ENCODE peak calls at places on chromosomes 2 and 18, in four cellular contexts. One of them, this sample, is unnamed.

GRCh38 chr2:199757466-199757865 is 93.5 kb downstream of the FTCDNL1 start:
- DNase-seq in GM12878: no peak
- DNase-seq in K562: no peak
- DNase-seq in endothelial cell of umbilical vein: no peak
- DNase-seq in this sample: no peak

GRCh38 chr2:86311879-86312278 is 25.5 kb downstream of the REEP1 start:
- DNase-seq in K562: no peak
- DNase-seq in GM12878: no peak
- DNase-seq in endothelial cell of umbilical vein: no peak
- DNase-seq in this sample: no peak

GRCh38 chr2:57880967-57881366 is 165.6 kb upstream of the VRK2 start:
- DNase-seq in GM12878: no peak
- DNase-seq in K562: no peak
- DNase-seq in endothelial cell of umbilical vein: no peak
- DNase-seq in this sample: no peak

GRCh38 chr2:195620499-195620898 is 36.5 kb upstream of the SLC39A10 start:
- DNase-seq in endothelial cell of umbilical vein: peak
- DNase-seq in K562: no peak
- DNase-seq in GM12878: no peak
- DNase-seq in this sample: no peak

GRCh38 chr18:79169958-79170555 is 100.9 kb downstream of the ATP9B start:
- DNase-seq in endothelial cell of umbilical vein: peak
- DNase-seq in K562: no peak
- DNase-seq in GM12878: no peak
- DNase-seq in this sample: peak

GRCh38 chr2:44470151-44470550 is 108.4 kb downstream of the CAMKMT start:
- DNase-seq in GM12878: no peak
- DNase-seq in K562: no peak
- DNase-seq in endothelial cell of umbilical vein: no peak
- DNase-seq in this sample: no peak

GRCh38 chr2:216172493-216172892 is 63.3 kb downstream of the XRCC5 start:
- DNase-seq in K562: no peak
- DNase-seq in endothelial cell of umbilical vein: no peak
- DNase-seq in GM12878: no peak
- DNase-seq in this sample: no peak

GRCh38 chr2:105771841-105772240 is 27.1 kb downstream of the NCK2 start:
- DNase-seq in GM12878: no peak
- DNase-seq in K562: no peak
- DNase-seq in endothelial cell of umbilical vein: peak
- DNase-seq in this sample: no peak

GRCh38 chr2:71743995-71744675 is 290.8 kb downstream of the DYSF start:
- DNase-seq in GM12878: no peak
- DNase-seq in endothelial cell of umbilical vein: peak
- DNase-seq in K562: no peak
- DNase-seq in this sample: no peak

GRCh38 chr18:51278045-51278649 is 80.7 kb upstream of the MEX3C start:
- DNase-seq in K562: peak
- DNase-seq in GM12878: no peak
- DNase-seq in endothelial cell of umbilical vein: no peak
- DNase-seq in this sample: peak

GRCh38 chr2:191601060-191601459 is 76.9 kb upstream of the NABP1 start:
- DNase-seq in K562: no peak
- DNase-seq in GM12878: no peak
- DNase-seq in endothelial cell of umbilical vein: no peak
- DNase-seq in this sample: peak

GRCh38 chr2:240999001-240999791 is 778 bp downstream of the SNED1 start:
- DNase-seq in endothelial cell of umbilical vein: no peak
- DNase-seq in K562: no peak
- DNase-seq in GM12878: no peak
- DNase-seq in this sample: no peak

GRCh38 chr2:183070942-183071844 is 7.4 kb upstream of the DUSP19 start:
- DNase-seq in endothelial cell of umbilical vein: peak
- DNase-seq in GM12878: no peak
- DNase-seq in K562: peak
- DNase-seq in this sample: peak

GRCh38 chr2:240387669-240388358 is 47.6 kb upstream of the GPC1 start:
- DNase-seq in GM12878: no peak
- DNase-seq in endothelial cell of umbilical vein: peak
- DNase-seq in K562: peak
- DNase-seq in this sample: peak

GRCh38 chr2:159071190-159071915 is 102.9 kb downstream of the TANC1 start:
- DNase-seq in endothelial cell of umbilical vein: no peak
- DNase-seq in K562: no peak
- DNase-seq in GM12878: no peak
- DNase-seq in this sample: no peak

GRCh38 chr2:233121856-233122255 is 61.7 kb downstream of the INPP5D start:
- DNase-seq in endothelial cell of umbilical vein: no peak
- DNase-seq in K562: no peak
- DNase-seq in GM12878: no peak
- DNase-seq in this sample: no peak

GRCh38 chr2:233061007-233061590 is 957 bp downstream of the INPP5D start:
- DNase-seq in endothelial cell of umbilical vein: peak
- DNase-seq in K562: no peak
- DNase-seq in GM12878: no peak
- DNase-seq in this sample: peak

GRCh38 chr2:12421061-12421460 is 295.7 kb upstream of the TRIB2 start:
- DNase-seq in K562: no peak
- DNase-seq in endothelial cell of umbilical vein: no peak
- DNase-seq in GM12878: no peak
- DNase-seq in this sample: no peak

GRCh38 chr2:12412898-12413305 is 303.8 kb upstream of the TRIB2 start:
- DNase-seq in endothelial cell of umbilical vein: peak
- DNase-seq in GM12878: peak
- DNase-seq in K562: no peak
- DNase-seq in this sample: peak

GRCh38 chr2:12419803-12420202 is 296.9 kb upstream of the TRIB2 start:
- DNase-seq in GM12878: no peak
- DNase-seq in K562: no peak
- DNase-seq in endothelial cell of umbilical vein: no peak
- DNase-seq in this sample: no peak

GRCh38 chr2:12417811-12418210 is 298.9 kb upstream of the TRIB2 start:
- DNase-seq in GM12878: no peak
- DNase-seq in endothelial cell of umbilical vein: no peak
- DNase-seq in K562: no peak
- DNase-seq in this sample: no peak

DNA sequence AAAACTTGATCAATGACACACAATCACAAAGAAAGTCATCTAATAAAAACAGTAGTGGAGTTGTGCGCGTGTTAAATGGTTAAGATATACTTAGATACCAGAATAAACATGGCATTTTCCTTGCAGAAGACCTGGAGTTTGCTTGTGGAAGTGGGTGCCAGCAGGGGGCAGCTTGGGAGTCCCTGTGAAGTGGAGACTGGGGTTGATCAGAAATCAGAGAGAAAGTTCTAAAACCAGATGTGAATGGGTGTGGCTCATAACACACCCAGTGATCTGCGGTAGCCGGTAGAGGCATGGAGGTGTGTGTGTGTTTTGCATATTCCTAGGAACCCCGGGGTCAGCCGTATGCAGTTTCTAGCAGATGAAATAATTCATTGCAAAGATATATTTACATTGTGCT is 300.1 kb upstream of the TRIB2 start:
- DNase-seq in GM12878: no peak
- DNase-seq in K562: peak
- DNase-seq in endothelial cell of umbilical vein: peak
- DNase-seq in this sample: peak
- TF ChIP-seq MAX in GM12878: no peak
- TF ChIP-seq MAX in K562: no peak
- TF ChIP-seq MAX in endothelial cell of umbilical vein: no peak
- TF ChIP-seq MAX in this sample: no peak

DNA sequence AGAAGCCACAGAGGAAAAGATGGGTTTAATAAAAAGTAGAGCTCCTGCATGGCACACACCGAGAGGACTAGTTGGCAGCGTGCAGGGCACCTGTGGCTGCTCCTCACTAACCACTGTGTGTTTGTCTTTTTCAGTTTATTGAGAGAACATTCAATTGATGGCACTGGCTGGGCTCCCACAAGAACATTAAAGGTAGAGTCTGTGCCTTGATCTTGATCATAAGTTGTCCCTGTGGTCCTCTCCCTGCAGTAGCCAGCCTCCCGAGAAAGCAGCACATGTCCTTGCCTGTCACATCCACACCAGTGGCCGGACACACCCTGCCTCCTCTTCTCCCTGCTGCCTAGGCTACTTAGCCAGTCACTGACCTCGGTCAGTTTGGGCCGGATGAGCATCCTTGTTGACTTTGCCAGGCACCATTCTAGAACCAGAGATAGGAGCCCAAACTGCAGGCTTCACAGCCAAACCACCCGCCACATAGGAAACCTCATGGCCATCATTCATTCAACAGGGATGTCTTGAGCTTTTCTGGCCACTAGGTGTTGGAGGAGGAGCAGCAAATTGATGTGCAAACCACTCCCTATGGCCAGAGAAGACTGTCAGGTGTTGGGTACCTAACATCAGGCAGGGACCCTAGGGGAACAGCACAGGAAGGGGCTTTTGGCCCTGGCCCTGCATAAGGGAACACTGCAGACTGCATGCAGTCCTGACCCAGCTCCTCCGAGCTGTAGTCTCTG is 30.2 kb upstream of the SCLY start:
- DNase-seq in endothelial cell of umbilical vein: no peak
- DNase-seq in GM12878: no peak
- DNase-seq in K562: no peak
- DNase-seq in this sample: no peak
- TF ChIP-seq CTCF in endothelial cell of umbilical vein: no peak
- TF ChIP-seq CTCF in GM12878: no peak
- TF ChIP-seq CTCF in K562: no peak
- TF ChIP-seq CTCF in this sample: peak

GRCh38 chr18:24987271-24987932 is 364.6 kb downstream of the ZNF521 start:
- DNase-seq in GM12878: no peak
- DNase-seq in endothelial cell of umbilical vein: peak
- DNase-seq in K562: no peak
- DNase-seq in this sample: no peak
- TF ChIP-seq MYC in GM12878: no peak
- TF ChIP-seq MYC in endothelial cell of umbilical vein: no peak
- TF ChIP-seq MYC in K562: no peak
- TF ChIP-seq MYC in this sample: no peak

DNA sequence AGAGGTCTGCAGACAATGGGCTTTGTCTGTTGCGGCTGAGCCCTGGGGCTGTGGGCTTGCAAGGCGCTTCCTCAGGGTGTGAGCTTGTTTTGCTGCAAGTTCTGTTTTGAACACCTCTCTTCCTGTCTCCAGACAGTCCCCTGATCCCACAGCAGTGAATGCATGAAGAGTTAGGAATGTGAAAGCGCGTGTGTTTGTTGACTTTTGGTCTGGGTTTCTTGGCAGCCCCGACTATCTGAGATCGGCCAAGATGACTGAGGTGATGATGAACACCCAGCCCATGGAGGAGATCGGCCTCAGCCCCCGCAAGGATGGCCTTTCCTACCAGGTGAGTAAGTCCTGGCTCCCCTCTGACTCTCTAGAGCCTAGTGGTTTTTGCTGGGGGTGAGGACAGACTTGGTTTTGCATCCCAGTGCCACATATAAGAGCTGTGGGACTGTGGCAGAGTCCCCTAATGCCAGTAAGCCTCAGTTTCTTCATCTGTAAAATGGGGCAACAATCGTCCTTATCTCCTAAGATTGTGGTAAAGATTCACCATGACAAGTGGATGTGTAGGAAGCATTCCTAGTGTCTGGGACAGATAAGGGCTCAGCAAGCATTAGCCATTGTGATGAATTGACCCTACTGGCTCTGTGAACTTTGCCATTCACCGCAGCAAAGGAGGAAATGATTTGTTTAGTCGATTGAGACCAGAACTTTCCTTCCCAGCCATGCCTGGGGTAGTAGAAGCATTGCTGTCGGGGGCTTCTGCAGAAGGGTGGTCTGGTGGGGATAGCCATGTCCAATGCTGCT is 3.0 kb downstream of the LBH start:
- DNase-seq in endothelial cell of umbilical vein: peak
- DNase-seq in GM12878: no peak
- DNase-seq in K562: no peak
- DNase-seq in this sample: no peak
- TF ChIP-seq MAX in endothelial cell of umbilical vein: no peak
- TF ChIP-seq MAX in GM12878: no peak
- TF ChIP-seq MAX in K562: no peak
- TF ChIP-seq MAX in this sample: no peak

DNA sequence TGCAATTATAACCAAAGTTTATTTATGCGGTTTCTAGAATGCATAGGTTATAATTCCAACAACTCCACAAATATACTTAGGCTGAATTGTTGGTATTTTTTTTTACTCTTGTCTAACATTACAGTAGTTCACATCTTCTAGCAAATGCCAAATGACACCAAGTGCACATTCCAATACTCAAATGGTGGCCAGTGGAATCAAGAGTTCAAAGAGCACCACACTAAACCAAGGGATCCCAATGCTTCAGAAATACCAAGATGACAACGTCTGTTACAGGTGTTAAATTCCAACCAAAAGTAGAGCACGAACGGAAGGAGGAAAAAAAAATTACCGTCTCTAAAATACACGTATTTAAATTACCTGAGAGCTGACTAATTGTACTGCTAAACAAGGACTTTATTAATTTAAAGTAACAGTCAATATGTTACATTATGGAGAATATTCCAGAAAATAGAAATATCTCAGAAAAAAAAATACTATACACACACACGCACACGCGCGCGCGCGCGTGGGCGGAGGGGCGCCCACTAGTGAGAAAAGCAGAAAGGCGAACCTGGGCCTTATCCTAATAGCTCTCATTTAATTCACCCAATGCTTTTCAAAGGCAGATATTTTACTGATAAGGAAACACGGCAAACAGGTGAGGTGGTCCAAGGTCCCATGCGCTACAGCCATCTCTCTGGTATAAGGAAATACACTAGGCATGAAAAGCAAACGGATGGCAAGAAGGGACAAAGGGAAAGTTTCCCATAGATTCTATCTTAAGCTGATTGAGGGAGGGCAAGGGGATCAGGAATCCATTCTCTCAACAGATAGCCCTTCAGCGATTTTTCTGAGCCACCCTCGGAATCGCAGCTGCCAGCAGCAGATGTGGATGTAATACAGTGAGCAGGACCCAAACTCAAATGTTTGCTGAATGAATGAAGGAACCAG is 136.5 kb downstream of the TMEM247 start:
- DNase-seq in endothelial cell of umbilical vein: peak
- DNase-seq in GM12878: no peak
- DNase-seq in K562: peak
- DNase-seq in this sample: peak
- TF ChIP-seq CTCF in endothelial cell of umbilical vein: peak
- TF ChIP-seq CTCF in GM12878: peak
- TF ChIP-seq CTCF in K562: peak
- TF ChIP-seq CTCF in this sample: peak

GRCh38 chr2:238287702-238288649 is at the start of gene PER2:
- DNase-seq in endothelial cell of umbilical vein: peak
- DNase-seq in GM12878: no peak
- DNase-seq in K562: peak
- DNase-seq in this sample: peak

GRCh38 chr2:238286095-238286494 is 2.3 kb downstream of the PER2 start:
- DNase-seq in K562: no peak
- DNase-seq in GM12878: no peak
- DNase-seq in endothelial cell of umbilical vein: no peak
- DNase-seq in this sample: no peak

GRCh38 chr2:238285653-238286082 is 2.7 kb downstream of the PER2 start:
- DNase-seq in GM12878: no peak
- DNase-seq in K562: no peak
- DNase-seq in endothelial cell of umbilical vein: no peak
- DNase-seq in this sample: no peak

GRCh38 chr2:238286987-238287386 is 1.4 kb downstream of the PER2 start:
- DNase-seq in GM12878: no peak
- DNase-seq in endothelial cell of umbilical vein: no peak
- DNase-seq in K562: no peak
- DNase-seq in this sample: no peak

GRCh38 chr2:238286551-238286950 is 1.9 kb downstream of the PER2 start:
- DNase-seq in K562: no peak
- DNase-seq in endothelial cell of umbilical vein: no peak
- DNase-seq in GM12878: no peak
- DNase-seq in this sample: peak
- TF ChIP-seq MYC in K562: no peak
- TF ChIP-seq MYC in endothelial cell of umbilical vein: no peak
- TF ChIP-seq MYC in GM12878: no peak
- TF ChIP-seq MYC in this sample: no peak

This sample was measured in NB4.